ENCODE peak calls at places on chromosomes 4 and X, in ten cellular contexts. S is IMR-90, T is tibial nerve, O is heart left ventricle, R is upper lobe of left lung, M is lower leg skin, P is NB4, D is esophagus squamous epithelium, A is breast epithelium, J is thyroid gland. X is an unnamed sample.

GRCh38 chr4:73742776-73743175 is 2.4 kb downstream of the CXCL8 start:
- DNase-seq in D (no peak), R (no peak), S (no peak), O (no peak), T (no peak), P (no peak), M (no peak), J (no peak), A (no peak), X (no peak)

GRCh38 chrX:78643874-78644273 is 15.3 kb downstream of the RTL3 start:
- DNase-seq in T (no peak), J (no peak), O (no peak), M (no peak), P (no peak), D (no peak), A (no peak), R (no peak), S (no peak), X (no peak)

GRCh38 chrX:138745215-138745614 is 33.7 kb upstream of the FGF13 start:
- DNase-seq in M (no peak), J (no peak), T (no peak), R (no peak), O (no peak), S (peak), P (peak), D (no peak), A (no peak), X (peak)

GRCh38 chr4:24024157-24024556 is 134.3 kb upstream of the PPARGC1A start:
- DNase-seq in O (no peak), S (peak), T (no peak), R (no peak), P (no peak), D (no peak), A (no peak), J (no peak), M (no peak), X (no peak)

GRCh38 chrX:18674417-18674787 is 2.5 kb upstream of the RS1 start:
- DNase-seq in D (peak), A (no peak), T (no peak), R (peak), P (no peak), J (peak), S (no peak), O (no peak), M (peak), X (peak)

GRCh38 chrX:107716045-107716684 is 59.4 kb downstream of the TSC22D3 start:
- DNase-seq in M (peak), D (no peak), A (no peak), R (peak), P (peak), J (no peak), S (peak), T (no peak), O (peak), X (no peak)

GRCh38 chr4:150525321-150525868 is 56.6 kb upstream of the MAB21L2 start:
- DNase-seq in T (no peak), S (no peak), R (no peak), M (no peak), D (no peak), A (no peak), J (no peak), P (no peak), O (no peak), X (no peak)

GRCh38 chr4:78809928-78810835 is 34.0 kb downstream of the BMP2K start:
- DNase-seq in J (no peak), A (no peak), M (no peak), T (no peak), P (no peak), D (no peak), S (no peak), O (no peak), R (no peak), X (no peak)

GRCh38 chr4:168515222-168516011 is 18.6 kb downstream of the PALLD start:
- DNase-seq in O (peak), A (no peak), J (peak), P (no peak), T (no peak), D (no peak), M (no peak), R (no peak), S (no peak), X (peak)

GRCh38 chr4:139014391-139015268 is 951 bp upstream of the NOCT start:
- DNase-seq in D (no peak), S (peak), T (no peak), P (peak), O (no peak), J (no peak), M (no peak), R (no peak), A (no peak), X (peak)

GRCh38 chrX:13420545-13421183 is 100.8 kb upstream of the ATXN3L start:
- DNase-seq in J (no peak), T (no peak), P (no peak), M (no peak), R (no peak), D (no peak), O (no peak), A (no peak), S (no peak), X (no peak)

GRCh38 chr4:56505269-56506109 is at the start of gene ARL9:
- DNase-seq in A (no peak), J (peak), R (peak), S (peak), D (no peak), O (peak), P (no peak), T (no peak), M (peak), X (peak)
- TF ChIP-seq POLR2A in A (no peak), J (no peak), R (no peak), S (no peak), D (no peak), O (no peak), P (no peak), T (no peak), M (no peak), X (peak)

GRCh38 chr4:113052379-113052951 is 3.0 kb downstream of the ANK2 start:
- DNase-seq in R (no peak), M (no peak), D (no peak), J (no peak), T (no peak), O (no peak), A (no peak), S (peak), P (peak), X (no peak)

GRCh38 chr4:113050837-113051236 is 1.4 kb downstream of the ANK2 start:
- DNase-seq in J (no peak), D (no peak), P (no peak), S (no peak), T (no peak), M (no peak), R (no peak), A (no peak), O (no peak), X (no peak)

GRCh38 chr4:113051361-113051760 is 1.9 kb downstream of the ANK2 start:
- DNase-seq in M (no peak), T (no peak), O (no peak), J (no peak), R (no peak), A (no peak), P (no peak), D (no peak), S (no peak), X (no peak)

GRCh38 chr4:113050361-113050760 is 908 bp downstream of the ANK2 start:
- DNase-seq in O (no peak), S (no peak), A (no peak), M (no peak), T (no peak), D (no peak), J (no peak), P (no peak), R (no peak), X (no peak)

DNA sequence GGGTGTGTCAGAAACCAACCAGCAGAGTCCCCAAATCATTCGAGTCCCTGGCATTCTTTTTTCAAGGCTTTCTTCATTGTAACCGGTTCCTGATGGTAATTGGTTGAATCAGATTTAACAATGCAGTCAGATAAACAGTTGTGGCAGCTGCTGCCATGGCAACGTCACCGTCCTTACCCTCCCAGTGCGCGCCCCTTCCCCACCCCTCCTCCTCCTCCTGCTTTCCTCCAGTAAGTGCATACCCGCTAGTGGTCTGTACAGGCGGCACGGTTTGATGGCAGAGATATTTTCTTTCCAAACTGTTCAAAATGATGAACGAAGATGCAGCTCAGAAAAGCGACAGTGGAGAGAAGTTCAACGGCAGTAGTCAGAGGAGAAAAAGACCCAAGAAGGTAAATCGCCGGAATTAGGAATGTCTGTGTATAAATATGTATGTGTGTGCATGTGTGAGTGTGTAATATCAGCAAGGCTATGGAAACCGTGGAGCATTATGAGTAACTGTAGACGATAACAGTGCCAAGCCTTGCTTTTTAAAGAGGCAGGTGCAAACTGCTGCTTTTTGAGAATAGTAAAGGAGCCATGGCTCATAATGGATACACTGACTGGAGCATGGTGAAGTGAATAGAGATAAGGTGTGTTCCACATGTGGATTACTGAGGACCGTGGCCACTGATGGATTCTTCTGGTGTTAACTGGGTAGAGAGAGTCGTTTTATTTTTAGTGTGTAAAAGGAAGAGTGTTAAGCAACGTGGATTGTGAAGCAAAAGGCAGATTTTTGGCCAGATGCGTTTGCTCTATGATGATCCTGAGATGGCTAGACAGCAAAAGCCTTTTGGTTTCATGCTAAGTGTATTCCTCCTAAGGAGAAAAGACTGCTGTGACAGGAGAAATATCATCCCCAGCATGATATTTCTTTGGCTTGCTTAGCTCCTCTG is at the start of gene ANK2:
- DNase-seq in M (no peak), D (no peak), R (no peak), P (no peak), J (no peak), O (no peak), A (no peak), T (no peak), S (no peak), X (peak)
- H3K4me3 ChIP-seq in M (no peak), D (peak), R (no peak), P (no peak), J (no peak), O (peak), A (no peak), T (peak), S (no peak), X (no peak)

GRCh38 chrX:48578661-48579128 is 4.4 kb downstream of the RBM3 start:
- DNase-seq in T (no peak), A (no peak), P (no peak), O (no peak), M (no peak), S (no peak), R (no peak), J (no peak), D (no peak), X (no peak)

GRCh38 chrX:48575642-48576041 is 1.4 kb downstream of the RBM3 start:
- DNase-seq in A (no peak), D (no peak), M (no peak), O (no peak), J (no peak), S (no peak), T (no peak), R (peak), P (no peak), X (no peak)

GRCh38 chrX:48573690-48574269 is 504 bp upstream of the RBM3 start:
- DNase-seq in O (peak), T (peak), J (peak), A (peak), R (peak), P (no peak), D (no peak), S (no peak), M (peak), X (peak)

GRCh38 chrX:48576108-48576507 is 1.8 kb downstream of the RBM3 start:
- DNase-seq in R (no peak), J (no peak), M (no peak), P (no peak), A (no peak), O (no peak), S (no peak), T (no peak), D (no peak), X (no peak)

DNA sequence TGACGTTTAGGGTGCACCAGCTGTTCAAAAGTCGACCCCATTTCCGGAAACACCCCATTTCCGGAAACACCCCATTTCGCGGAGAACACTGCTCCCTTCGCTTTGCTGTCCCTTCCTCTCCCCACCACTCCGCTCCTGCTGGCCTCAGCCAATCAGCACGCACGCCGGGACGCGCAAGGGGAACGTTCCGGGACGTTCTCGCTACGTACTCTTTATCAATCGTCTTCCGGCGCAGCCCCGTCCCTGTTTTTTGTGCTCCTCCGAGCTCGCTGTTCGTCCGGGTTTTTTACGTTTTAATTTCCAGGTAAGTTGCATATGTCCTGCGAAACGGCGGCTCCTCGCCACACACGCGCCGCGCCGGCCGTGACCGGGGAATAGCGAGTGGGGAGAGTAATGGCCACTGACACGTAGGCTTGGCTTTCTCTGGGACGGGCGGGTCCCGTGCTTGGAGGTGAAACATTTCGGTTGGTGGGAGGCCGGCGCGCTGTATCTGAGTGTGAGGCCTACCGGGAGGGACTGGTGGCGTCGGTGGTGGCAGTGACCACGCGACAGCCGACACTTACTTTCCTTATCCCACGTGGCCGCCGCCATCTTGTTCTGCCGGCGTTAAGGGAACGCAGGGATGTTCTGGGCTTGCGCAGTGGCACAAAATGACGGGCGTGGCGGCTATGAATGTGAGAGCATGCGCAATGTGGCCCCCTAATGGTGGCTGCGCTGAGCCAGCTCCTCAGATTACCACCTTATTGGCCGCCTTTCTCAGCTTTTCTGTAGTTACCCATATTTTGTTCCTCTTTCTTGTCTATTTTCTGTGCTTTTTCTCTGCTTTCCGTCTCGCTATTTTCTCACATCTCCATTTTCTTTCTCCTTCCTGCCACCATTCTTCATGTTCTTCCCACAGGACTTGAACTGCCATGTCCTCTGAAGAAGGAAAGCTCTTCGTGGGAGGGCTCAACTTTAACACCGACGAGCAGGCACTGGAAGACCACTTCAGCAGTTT is at the start of gene RBM3:
- DNase-seq in D (peak), T (peak), S (peak), M (peak), P (peak), J (peak), O (peak), R (peak), A (peak), X (peak)
- TF ChIP-seq POLR2A in D (peak), T (peak), S (peak), M (no peak), P (peak), J (peak), O (peak), R (peak), A (peak), X (peak)

DNA sequence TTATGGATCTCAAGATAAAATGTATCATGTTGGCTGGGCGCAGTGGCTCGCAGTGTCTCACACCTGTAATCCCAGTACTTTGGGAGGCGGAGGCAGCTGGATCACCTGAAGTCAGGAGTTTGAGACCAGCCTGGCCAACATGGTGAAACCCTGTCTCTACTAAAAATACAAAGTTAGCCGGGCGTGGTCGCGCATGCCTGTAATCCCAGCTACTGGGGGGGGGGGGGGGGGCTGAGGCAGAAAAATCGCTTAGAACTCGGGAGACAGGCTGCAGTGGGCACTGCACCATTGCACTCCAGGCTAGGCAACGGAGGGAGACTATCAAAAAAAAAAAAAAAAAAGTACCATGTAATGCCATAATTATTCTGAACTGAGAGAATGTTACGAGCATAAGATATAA is 2.1 kb downstream of the RBMX start:
- DNase-seq in R (no peak), D (no peak), O (no peak), S (no peak), P (no peak), J (peak), A (no peak), M (no peak), T (no peak), X (no peak)
- H3K4me3 ChIP-seq in R (peak), D (peak), O (peak), S (peak), P (peak), J (no peak), A (peak), M (no peak), T (peak), X (no peak)

DNA sequence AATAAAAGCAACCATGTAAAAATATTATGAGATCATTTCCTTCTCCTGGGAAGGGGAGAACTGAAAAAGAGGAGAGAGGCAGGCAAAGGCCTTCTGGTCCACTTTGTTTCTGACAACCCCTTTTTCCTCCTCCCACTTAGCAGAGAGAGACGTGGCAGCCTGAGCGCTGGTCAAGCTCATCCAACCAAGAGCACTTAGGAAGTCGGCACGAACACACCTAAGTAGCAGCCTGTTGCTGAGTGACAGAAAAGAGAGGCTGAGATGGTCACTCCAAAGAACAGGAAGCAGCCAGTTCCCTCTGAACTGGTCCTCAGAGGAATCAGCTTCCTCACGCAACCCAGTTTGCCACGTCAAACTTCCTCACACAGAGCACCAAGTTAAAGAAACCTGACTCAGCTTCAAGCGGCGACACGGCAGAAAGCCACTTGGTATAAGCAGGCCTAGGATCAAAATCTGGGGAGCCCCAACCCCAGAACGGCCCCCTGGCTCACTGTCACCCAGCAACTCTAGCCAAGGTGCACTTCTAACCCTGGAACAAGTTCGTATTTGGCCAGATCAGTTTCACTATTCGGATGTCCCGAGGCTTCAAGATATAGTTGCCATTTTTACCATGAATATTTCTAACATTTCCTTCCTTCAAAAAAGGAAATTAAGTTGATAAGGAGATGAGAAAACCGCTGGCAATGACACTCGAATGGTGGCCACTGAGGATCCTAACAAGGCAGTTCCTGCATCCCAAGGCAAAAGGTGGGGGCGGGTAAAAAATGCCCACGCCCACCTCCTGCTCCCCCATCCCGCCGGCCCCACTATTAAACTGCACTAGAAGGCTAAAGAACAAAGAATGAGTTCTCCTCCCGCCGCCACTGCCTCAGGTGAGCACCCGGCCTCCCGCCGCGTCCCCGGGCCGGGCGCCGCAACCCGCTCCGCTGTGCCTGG is 698 bp downstream of the SEC24D start:
- DNase-seq in P (peak), R (no peak), J (peak), M (peak), S (peak), T (peak), D (peak), A (peak), O (peak), X (peak)
- TF ChIP-seq POLR2A in P (no peak), R (no peak), J (peak), M (no peak), S (peak), T (peak), D (no peak), A (peak), O (no peak), X (peak)

GRCh38 chrX:87693204-87693603 is 175.6 kb downstream of the KLHL4 start:
- DNase-seq in O (no peak), P (no peak), J (no peak), A (no peak), R (no peak), M (no peak), D (no peak), S (no peak), T (no peak), X (no peak)
- H3K4me3 ChIP-seq in O (no peak), P (no peak), J (no peak), A (no peak), R (no peak), M (no peak), D (no peak), S (no peak), T (no peak), X (no peak)

X was measured in body of pancreas.